ENCODE peak calls at places on chromosomes 2 and 18, in four cellular contexts. G is posterior cingulate gyrus; F is activated CD4-positive, alpha-beta T cell treated with anti-CD3 and anti-CD28 coated beads, Interleukin-2, amount 10 ng/mL, durations not matched to agents 7 days and 5 days; W is transverse colon. I is an unnamed sample.

GRCh38 chr2:143594745-143595144 is 465.5 kb downstream of the ARHGAP15 start:
- DNase-seq in G (no peak), F (no peak), W (no peak), I (no peak)

GRCh38 chr2:120441744-120442471 is 96.0 kb downstream of the INHBB start:
- DNase-seq in G (peak; percentile 95), F (no peak), W (peak; percentile 46), I (peak; percentile 65)

GRCh38 chr2:36906277-36906676 is 60.1 kb downstream of the STRN start:
- DNase-seq in G (no peak), F (no peak), W (no peak), I (no peak)

GRCh38 chr18:21243041-21243431 is 1.0 kb downstream of the GREB1L start:
- DNase-seq in G (peak; percentile 79), F (no peak), W (peak; percentile 6), I (peak; percentile 15)

GRCh38 chr2:159677654-159678053 is 34.7 kb upstream of the MARCHF7 start:
- DNase-seq in G (no peak), F (no peak), W (no peak), I (no peak)

GRCh38 chr18:6592522-6592921 is 137.0 kb upstream of the ARHGAP28 start:
- DNase-seq in G (no peak), F (no peak), W (no peak), I (no peak)

GRCh38 chr18:10290244-10291240 is 163.9 kb upstream of the APCDD1 start:
- DNase-seq in G (no peak), F (no peak), W (no peak), I (no peak)

GRCh38 chr2:15919716-15920444 is 20.5 kb upstream of the MYCN start:
- DNase-seq in G (no peak), F (no peak), W (no peak), I (peak; percentile 29)

GRCh38 chr2:42800461-42800962 is 8.1 kb upstream of the HAAO start:
- DNase-seq in G (no peak), F (no peak), W (no peak), I (no peak)

GRCh38 chr2:15912203-15912602 is 28.1 kb upstream of the MYCN start:
- DNase-seq in G (peak; percentile 87), F (no peak), W (peak; percentile 42), I (no peak)

I was measured in Calu3.